ENCODE peak calls at places on chromosomes 2 and 18, in six cellular contexts. Y, V, S, G, J and B are unnamed samples. For H3K4me1, the result is how much of the 10 kb centered on the place peaks cover.

GRCh38 chr2:217685255-217685605 is 317.6 kb downstream of the TNS1 start:
- DNase-seq in V (peak), J (peak), Y (peak), G (peak), S (peak), B (peak)

GRCh38 chr18:34222396-34223163 is 2.1 kb downstream of the NOL4 start:
- DNase-seq in S (no peak), G (peak), J (peak), Y (no peak), V (no peak), B (no peak)

GRCh38 chr2:24272161-24272802 is 88.1 kb downstream of the ITSN2 start:
- DNase-seq in G (no peak), S (no peak), V (no peak), Y (no peak), J (no peak), B (no peak)

GRCh38 chr2:3461781-3462492 is 57.4 kb downstream of the ADI1 start:
- DNase-seq in V (no peak), J (peak), G (no peak), S (peak), Y (peak), B (no peak)

GRCh38 chr2:40371525-40372277 is 80.2 kb downstream of the SLC8A1 start:
- DNase-seq in J (peak), Y (peak), S (peak), G (peak), V (no peak), B (peak)

GRCh38 chr2:240586919-240587800 is 626 bp downstream of the CAPN10 start:
- DNase-seq in J (peak), Y (no peak), V (peak), S (no peak), G (peak), B (peak)

GRCh38 chr18:62763101-62763521 is 47.8 kb downstream of the PHLPP1 start:
- DNase-seq in J (no peak), V (no peak), S (no peak), G (no peak), Y (no peak), B (peak)

GRCh38 chr2:218072002-218072401 is 2.9 kb downstream of the RUFY4 start:
- DNase-seq in G (no peak), Y (no peak), J (no peak), V (no peak), S (no peak), B (no peak)

GRCh38 chr18:75454022-75454795 is 26.7 kb upstream of the SMIM21 start:
- DNase-seq in J (no peak), V (no peak), S (peak), G (no peak), Y (peak), B (peak)

GRCh38 chr2:70141754-70142589 is 48.8 kb downstream of the C2orf42 start:
- DNase-seq in Y (peak), V (peak), S (peak), J (peak), G (no peak), B (peak)

GRCh38 chr2:101985793-101986164 is 6.0 kb upstream of the IL1R2 start:
- DNase-seq in J (no peak), Y (no peak), S (no peak), G (no peak), V (no peak), B (no peak)

GRCh38 chr2:9229470-9229820 is 22.8 kb downstream of the ASAP2 start:
- DNase-seq in S (no peak), V (no peak), Y (no peak), G (no peak), J (no peak), B (no peak)

GRCh38 chr2:174341995-174342571 is 7.3 kb downstream of the SP9 start:
- DNase-seq in V (no peak), J (no peak), Y (no peak), G (no peak), S (no peak), B (no peak)

DNA sequence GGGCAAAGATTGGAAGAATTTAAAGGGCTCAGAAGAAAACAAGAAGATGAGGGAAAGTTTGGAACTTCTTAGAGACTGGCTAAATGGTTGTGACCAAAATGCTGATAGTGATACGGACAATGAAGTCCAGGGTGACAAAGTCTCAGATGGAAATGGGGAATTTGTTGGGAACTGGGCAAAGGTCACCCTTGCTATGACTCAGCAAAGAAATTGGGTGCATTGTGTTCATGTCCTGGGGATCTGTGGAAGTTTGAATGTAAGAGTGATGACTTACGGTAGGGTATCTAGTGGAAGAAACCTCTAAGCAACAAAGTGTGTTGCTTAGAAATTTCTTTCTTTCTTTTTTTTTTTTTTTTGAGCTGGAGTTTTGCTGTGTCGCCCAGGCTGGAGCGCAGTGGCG is 6.0 kb upstream of the IL1A start:
- DNase-seq in Y (no peak), S (no peak), G (no peak), V (no peak), J (no peak), B (no peak)
- H3K4me1 ChIP-seq in Y (under half), S (under half), G (under half), V (under half), J (under half), B (under half)

GRCh38 chr2:181472990-181473389 is 15.8 kb downstream of the ITGA4 start:
- DNase-seq in J (no peak), Y (no peak), S (no peak), G (no peak), V (no peak), B (no peak)

GRCh38 chr2:181471783-181472182 is 14.6 kb downstream of the ITGA4 start:
- DNase-seq in G (no peak), V (no peak), S (no peak), Y (no peak), J (no peak), B (no peak)

GRCh38 chr2:181470815-181471214 is 13.6 kb downstream of the ITGA4 start:
- DNase-seq in J (no peak), S (no peak), Y (no peak), V (no peak), G (no peak), B (no peak)

GRCh38 chr2:181468857-181469256 is 11.7 kb downstream of the ITGA4 start:
- DNase-seq in Y (no peak), J (no peak), S (no peak), G (no peak), V (no peak), B (no peak)

GRCh38 chr2:181471227-181471626 is 14.0 kb downstream of the ITGA4 start:
- DNase-seq in S (peak), J (no peak), G (no peak), V (no peak), Y (peak), B (no peak)
- H3K4me1 ChIP-seq in S (under half), J (under half), G (under half), V (under half), Y (under half), B (under half)

GRCh38 chr2:71721362-71721665 is 268.0 kb downstream of the DYSF start:
- DNase-seq in V (no peak), G (peak), Y (no peak), S (no peak), J (no peak), B (no peak)
- H3K4me1 ChIP-seq in V (under half), G (under half), Y (under half), S (under half), J (under half), B (under half)

GRCh38 chr2:14930441-14930840 is 297.9 kb downstream of the LRATD1 start:
- DNase-seq in S (no peak), V (no peak), Y (no peak), G (no peak), J (no peak), B (no peak)

GRCh38 chr2:14941151-14941631 is 308.7 kb downstream of the LRATD1 start:
- DNase-seq in G (no peak), S (peak), V (no peak), Y (peak), J (peak), B (no peak)

GRCh38 chr2:14937336-14937735 is 304.8 kb downstream of the LRATD1 start:
- DNase-seq in Y (no peak), V (no peak), S (no peak), G (no peak), J (no peak), B (no peak)

DNA sequence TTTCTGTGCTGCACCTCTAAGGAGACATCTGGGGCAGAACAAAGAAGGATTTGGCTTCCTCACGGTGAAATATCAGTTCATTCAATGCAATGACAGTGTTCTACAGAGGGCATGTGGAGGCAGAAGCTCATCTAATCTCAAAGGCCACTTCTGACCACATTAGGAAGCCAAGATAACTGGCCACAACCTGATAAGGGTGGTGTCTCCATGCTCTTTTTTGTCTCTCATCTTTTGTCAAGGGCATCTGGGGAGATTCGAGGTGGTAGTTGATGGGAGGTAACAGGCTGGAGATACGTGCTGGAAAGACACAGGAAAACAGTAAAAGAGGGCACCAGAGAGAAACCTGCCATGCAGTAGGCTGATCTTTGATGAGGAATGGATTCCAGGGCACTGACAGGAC is 303.9 kb downstream of the LRATD1 start:
- DNase-seq in V (no peak), S (no peak), Y (no peak), J (no peak), G (no peak), B (no peak)
- H3K4me1 ChIP-seq in V (under half), S (under half), Y (under half), J (under half), G (under half), B (under half)

DNA sequence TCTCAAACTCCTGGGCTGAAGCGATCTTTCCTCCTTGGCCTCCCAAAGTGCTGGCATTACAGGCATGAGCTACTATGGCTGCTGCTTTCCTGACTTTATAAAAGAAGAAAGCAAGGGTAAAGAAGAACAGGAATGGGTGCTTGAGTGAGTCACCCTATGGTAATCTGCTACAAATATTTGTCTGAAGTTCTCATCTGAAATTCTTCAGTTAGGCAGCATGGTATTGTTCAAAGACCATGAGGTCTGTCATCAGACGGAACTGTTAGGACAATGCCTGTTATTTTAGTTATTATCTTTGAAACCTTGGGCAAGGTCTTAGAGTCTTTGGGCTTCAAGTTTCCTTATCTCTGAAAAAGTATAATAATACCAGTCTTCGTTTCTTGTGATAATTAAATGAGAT is 695.8 kb downstream of the RNF144A start:
- DNase-seq in V (no peak), G (no peak), J (no peak), Y (peak), S (no peak), B (no peak)
- H3K4me1 ChIP-seq in V (under half), G (under half), J (under half), Y (under half), S (under half), B (under half)

DNA sequence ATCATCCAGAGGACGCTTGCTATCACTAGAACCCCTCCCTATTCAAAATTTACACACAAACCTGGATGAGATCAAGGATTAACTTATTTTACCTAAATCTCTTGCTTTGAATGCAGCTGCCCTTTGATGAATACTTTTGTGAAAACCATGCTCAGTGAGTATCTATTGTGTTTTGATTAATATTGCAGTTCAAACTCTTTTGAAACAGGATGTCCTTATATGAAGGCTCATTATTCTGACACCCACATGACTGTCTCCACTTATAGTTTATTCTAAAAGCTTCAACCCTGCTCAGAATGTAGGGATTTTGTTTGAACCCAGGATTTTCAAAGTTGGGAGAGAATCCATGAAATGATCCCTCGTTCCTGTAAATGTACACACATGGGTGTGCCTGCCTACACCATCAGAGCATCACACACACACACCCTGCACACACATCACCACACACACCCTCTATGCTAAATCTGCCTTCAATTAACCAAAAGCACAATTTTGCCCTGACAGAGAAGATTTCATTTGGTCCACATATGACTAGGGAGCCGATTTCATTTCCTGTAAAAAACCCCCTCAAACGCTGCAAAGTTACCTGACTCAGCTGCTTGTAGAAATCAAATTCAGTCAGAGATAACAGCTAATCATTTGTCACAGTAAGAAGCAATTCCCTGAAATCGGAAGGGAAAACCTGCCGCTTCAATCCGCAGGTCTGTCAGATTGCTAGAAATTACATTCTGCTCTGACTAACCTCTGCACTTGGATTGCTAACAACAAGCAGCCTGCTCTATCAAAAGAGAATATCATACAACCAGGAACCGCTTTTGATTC is 65.2 kb downstream of the ZEB2 start:
- DNase-seq in J (no peak), Y (peak), V (no peak), G (no peak), S (no peak), B (no peak)
- H3K4me1 ChIP-seq in J (half or more), Y (under half), V (half or more), G (under half), S (under half), B (under half)

GRCh38 chr2:179849719-179850118 is 11.7 kb downstream of the ZNF385B start:
- DNase-seq in V (no peak), Y (no peak), S (no peak), G (no peak), J (no peak), B (no peak)
- H3K4me1 ChIP-seq in V (under half), Y (under half), S (under half), G (under half), J (under half), B (under half)

GRCh38 chr2:48113767-48114166 is 207.5 kb upstream of the FBXO11 start:
- DNase-seq in V (no peak), J (no peak), G (no peak), S (no peak), Y (no peak), B (no peak)

GRCh38 chr2:48112911-48113687 is 206.8 kb upstream of the FBXO11 start:
- DNase-seq in S (peak), V (no peak), G (no peak), J (no peak), Y (peak), B (no peak)

GRCh38 chr2:48116518-48116917 is 210.2 kb upstream of the FBXO11 start:
- DNase-seq in S (no peak), V (no peak), J (no peak), G (no peak), Y (no peak), B (no peak)

GRCh38 chr2:48110497-48110896 is 204.2 kb upstream of the FBXO11 start:
- DNase-seq in S (no peak), V (no peak), J (no peak), Y (no peak), G (no peak), B (no peak)

DNA sequence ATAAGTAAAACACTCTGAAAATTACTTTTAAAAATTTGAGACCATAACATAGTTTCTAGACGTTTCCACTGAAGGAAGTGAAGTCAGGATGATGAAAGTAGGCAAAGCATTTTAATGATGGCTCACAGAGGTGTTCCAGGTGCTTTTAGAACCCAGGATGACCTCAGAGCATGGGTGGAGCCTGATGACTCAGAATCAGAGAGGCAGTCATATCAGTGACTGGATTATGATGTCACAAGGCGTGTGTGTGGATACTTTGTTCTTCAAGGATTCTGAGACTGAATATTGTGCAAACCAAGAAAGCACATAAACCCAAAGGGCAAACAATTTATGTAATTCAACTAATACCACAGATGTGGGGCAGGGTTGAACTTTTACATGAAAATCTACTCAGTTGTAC is 208.0 kb upstream of the FBXO11 start:
- DNase-seq in V (peak), G (peak), J (no peak), Y (peak), S (peak), B (no peak)
- H3K4me1 ChIP-seq in V (under half), G (under half), J (under half), Y (under half), S (under half), B (under half)

GRCh38 chr18:55577812-55578539 is 10.0 kb downstream of the TCF4 start:
- DNase-seq in V (no peak), Y (no peak), J (peak), S (no peak), G (no peak), B (no peak)
- H3K4me1 ChIP-seq in V (under half), Y (under half), J (under half), S (under half), G (under half), B (under half)

GRCh38 chr2:84959494-84960156 is 11.3 kb upstream of the KCMF1 start:
- DNase-seq in J (no peak), V (no peak), S (no peak), Y (peak), G (no peak), B (no peak)
- H3K4me1 ChIP-seq in J (under half), V (half or more), S (under half), Y (under half), G (under half), B (under half)